ENCODE peak calls at places on chromosomes 5 and 9, in six cellular contexts. One of them, this sample, is unnamed.

GRCh38 chr9:38182321-38182720 is 113.3 kb upstream of the SHB start:
- DNase-seq in nephron progenitor cell: no peak
- DNase-seq in EL: no peak
- DNase-seq in progenitor cell of endocrine pancreas: no peak
- DNase-seq in RCC 7860: no peak
- DNase-seq in WTC11: no peak
- DNase-seq in this sample: no peak

GRCh38 chr9:36731576-36731975 is 158.9 kb downstream of the MELK start:
- DNase-seq in nephron progenitor cell: no peak
- DNase-seq in progenitor cell of endocrine pancreas: no peak
- DNase-seq in EL: no peak
- DNase-seq in WTC11: no peak
- DNase-seq in RCC 7860: no peak
- DNase-seq in this sample: no peak

GRCh38 chr9:70081120-70081495 is 37.5 kb downstream of the MAMDC2 start:
- DNase-seq in RCC 7860: peak
- DNase-seq in nephron progenitor cell: no peak
- DNase-seq in progenitor cell of endocrine pancreas: no peak
- DNase-seq in EL: peak
- DNase-seq in WTC11: no peak
- DNase-seq in this sample: no peak

GRCh38 chr5:124842725-124843595 is 96.5 kb upstream of the ZNF608 start:
- DNase-seq in nephron progenitor cell: no peak
- DNase-seq in EL: no peak
- DNase-seq in WTC11: no peak
- DNase-seq in RCC 7860: no peak
- DNase-seq in progenitor cell of endocrine pancreas: no peak
- DNase-seq in this sample: no peak

GRCh38 chr5:43104102-43104501 is 16.6 kb upstream of the ZNF131 start:
- DNase-seq in EL: no peak
- DNase-seq in progenitor cell of endocrine pancreas: no peak
- DNase-seq in nephron progenitor cell: no peak
- DNase-seq in RCC 7860: no peak
- DNase-seq in WTC11: no peak
- DNase-seq in this sample: no peak

GRCh38 chr5:133552925-133553525 is 59.3 kb downstream of the FSTL4 start:
- DNase-seq in RCC 7860: peak
- DNase-seq in EL: peak
- DNase-seq in nephron progenitor cell: peak
- DNase-seq in progenitor cell of endocrine pancreas: peak
- DNase-seq in WTC11: peak
- DNase-seq in this sample: no peak

GRCh38 chr5:158777647-158778368 is 321.9 kb downstream of the EBF1 start:
- DNase-seq in WTC11: no peak
- DNase-seq in nephron progenitor cell: no peak
- DNase-seq in RCC 7860: no peak
- DNase-seq in progenitor cell of endocrine pancreas: no peak
- DNase-seq in EL: no peak
- DNase-seq in this sample: no peak

GRCh38 chr9:121633736-121634135 is 17.7 kb upstream of the DAB2IP start:
- DNase-seq in nephron progenitor cell: no peak
- DNase-seq in WTC11: no peak
- DNase-seq in RCC 7860: no peak
- DNase-seq in progenitor cell of endocrine pancreas: no peak
- DNase-seq in EL: no peak
- DNase-seq in this sample: no peak

GRCh38 chr9:126205260-126205659 is 121.4 kb upstream of the MVB12B start:
- DNase-seq in EL: no peak
- DNase-seq in progenitor cell of endocrine pancreas: no peak
- DNase-seq in nephron progenitor cell: no peak
- DNase-seq in RCC 7860: no peak
- DNase-seq in WTC11: no peak
- DNase-seq in this sample: no peak

GRCh38 chr5:77101298-77101697 is 14.2 kb upstream of the ZBED3 start:
- DNase-seq in EL: peak
- DNase-seq in WTC11: no peak
- DNase-seq in progenitor cell of endocrine pancreas: no peak
- DNase-seq in nephron progenitor cell: no peak
- DNase-seq in RCC 7860: peak
- DNase-seq in this sample: no peak

GRCh38 chr5:170630711-170631141 is 126.9 kb downstream of the KCNIP1 start:
- DNase-seq in WTC11: no peak
- DNase-seq in progenitor cell of endocrine pancreas: no peak
- DNase-seq in RCC 7860: no peak
- DNase-seq in nephron progenitor cell: no peak
- DNase-seq in EL: no peak
- DNase-seq in this sample: no peak

GRCh38 chr9:31556667-31557463 is 827.6 kb upstream of the ACO1 start:
- DNase-seq in RCC 7860: no peak
- DNase-seq in EL: no peak
- DNase-seq in progenitor cell of endocrine pancreas: no peak
- DNase-seq in WTC11: no peak
- DNase-seq in nephron progenitor cell: no peak
- DNase-seq in this sample: no peak

GRCh38 chr9:37201581-37201980 is 81.2 kb downstream of the ZCCHC7 start:
- DNase-seq in progenitor cell of endocrine pancreas: no peak
- DNase-seq in EL: no peak
- DNase-seq in RCC 7860: no peak
- DNase-seq in nephron progenitor cell: no peak
- DNase-seq in WTC11: no peak
- DNase-seq in this sample: no peak

This sample was measured in epithelial cell of proximal tubule.